ENCODE peak calls at places on chromosomes 1 and 21, in eight cellular contexts. L is T-helper 1 cell; U is activated T-helper 1 cell treated with anti-CD3 and anti-CD28 coated beads, Interleukin-12 subunit alpha, Interleukin-12 subunit beta, Interleukin-2, Interleukin-4 antibody, amounts not matched to agents 30 ng/mL and 10 ng/mL and 1 ng/mL, durations not matched to agents 14 hours and 24 hours and 36 hours; V is iPS-NIHi11; B is ELR; G is HuH-7.5; J is stimulated activated CD4-positive, alpha-beta T cell treated with anti-CD3 and anti-CD28 coated beads, Interleukin-1b, Interleukin-23, amount 100 ng/mL, for 48 hours; I is T follicular helper cell. C is an unnamed sample.

GRCh38 chr21:44834231-44834950 is 16.5 kb upstream of the SUMO3 start:
- DNase-seq in J (no peak), I (no peak), U (no peak), B (no peak), V (no peak), G (no peak), L (no peak), C (no peak)

GRCh38 chr21:34942911-34943310 is 106.2 kb downstream of the RUNX1 start:
- DNase-seq in U (no peak), B (no peak), L (no peak), I (no peak), J (no peak), G (no peak), V (no peak), C (no peak)

GRCh38 chr1:158003409-158003805 is 10.0 kb downstream of the KIRREL1 start:
- DNase-seq in G (no peak), J (no peak), B (peak; percentile 64), U (no peak), I (no peak), V (no peak), L (no peak), C (no peak)

GRCh38 chr1:151579436-151580225 is 32.2 kb upstream of the SNX27 start:
- DNase-seq in L (no peak), J (no peak), V (no peak), B (peak; percentile 70), U (no peak), I (no peak), G (no peak), C (no peak)

GRCh38 chr1:215018555-215018954 is 64.0 kb upstream of the KCNK2 start:
- DNase-seq in G (no peak), J (no peak), B (peak; percentile 66), U (no peak), V (no peak), I (no peak), L (no peak), C (no peak)

GRCh38 chr1:31040038-31040437 is 25.5 kb downstream of the PUM1 start:
- DNase-seq in G (no peak), I (no peak), L (no peak), U (no peak), J (no peak), B (no peak), V (no peak), C (peak; percentile 16)

GRCh38 chr1:194026422-194026821 is 840.0 kb upstream of the B3GALT2 start:
- DNase-seq in L (no peak), J (no peak), B (peak; percentile 8), G (no peak), V (no peak), U (no peak), I (no peak), C (no peak)

GRCh38 chr1:246338098-246338497 is 169.0 kb downstream of the SMYD3 start:
- DNase-seq in U (no peak), I (no peak), B (no peak), L (no peak), V (no peak), G (no peak), J (no peak), C (no peak)

GRCh38 chr1:105544475-105544874 is 1512.0 kb upstream of the PRMT6 start:
- DNase-seq in G (no peak), I (no peak), V (no peak), B (peak; percentile 71), U (no peak), J (no peak), L (no peak), C (no peak)

GRCh38 chr1:208164609-208165008 is 79.6 kb downstream of the PLXNA2 start:
- DNase-seq in L (no peak), V (no peak), B (no peak), G (no peak), J (no peak), U (no peak), I (no peak), C (no peak)

GRCh38 chr1:201640624-201641023 is 101.7 kb downstream of the NAV1 start:
- DNase-seq in U (no peak), V (no peak), B (no peak), L (no peak), G (no peak), I (no peak), J (no peak), C (no peak)